ENCODE peak calls at places on chromosomes 5 and 9, in five cellular contexts. Q is H1, D is K562, H is HepG2, J is GM12878. K is an unnamed sample.

GRCh38 chr5:89313044-89313443 is 430.1 kb upstream of the MEF2C start:
- DNase-seq in H (no peak), J (no peak), Q (no peak), D (no peak), K (peak)

GRCh38 chr9:23563497-23563896 is 262.5 kb downstream of the ELAVL2 start:
- DNase-seq in D (no peak), Q (no peak), J (no peak), H (no peak), K (no peak)

GRCh38 chr5:148748702-148749101 is 77.7 kb upstream of the ADRB2 start:
- DNase-seq in D (no peak), H (no peak), J (no peak), Q (no peak), K (no peak)

GRCh38 chr5:177370488-177371119 is 12.9 kb downstream of the RGS14 start:
- DNase-seq in J (no peak), H (peak), Q (peak), D (peak), K (peak)

GRCh38 chr5:150783422-150783928 is 4.9 kb downstream of the SMIM3 start:
- DNase-seq in D (no peak), Q (no peak), H (no peak), J (peak), K (peak)

GRCh38 chr5:1481999-1482381 is 36.8 kb upstream of the SLC6A3 start:
- DNase-seq in D (no peak), J (no peak), H (no peak), Q (no peak), K (no peak)

GRCh38 chr5:139795074-139796001 is at the start of gene PSD2:
- DNase-seq in H (no peak), Q (peak), J (no peak), D (peak), K (no peak)

GRCh38 chr5:88979244-88979643 is 96.3 kb upstream of the MEF2C start:
- DNase-seq in Q (no peak), H (no peak), D (no peak), J (peak), K (no peak)

GRCh38 chr9:116558035-116558434 is 129.1 kb upstream of the TRIM32 start:
- DNase-seq in Q (no peak), D (peak), H (no peak), J (no peak), K (no peak)

GRCh38 chr9:35566417-35566816 is 38.6 kb upstream of the TESK1 start:
- DNase-seq in D (peak), Q (no peak), J (no peak), H (no peak), K (no peak)

GRCh38 chr9:107633375-107633774 is 143.8 kb upstream of the KLF4 start:
- DNase-seq in D (no peak), H (no peak), J (no peak), Q (no peak), K (no peak)

GRCh38 chr9:123246534-123246933 is 21.9 kb downstream of the STRBP start:
- DNase-seq in J (no peak), H (no peak), D (no peak), Q (no peak), K (no peak)

GRCh38 chr5:107230367-107230766 is 440.4 kb downstream of the EFNA5 start:
- DNase-seq in Q (no peak), D (no peak), H (no peak), J (no peak), K (no peak)

GRCh38 chr9:123349691-123350480 is 6.1 kb upstream of the CRB2 start:
- DNase-seq in Q (peak), H (peak), J (no peak), D (peak), K (peak)

GRCh38 chr5:68270576-68270975 is 55.0 kb downstream of the PIK3R1 start:
- DNase-seq in Q (no peak), H (no peak), J (no peak), D (no peak), K (no peak)

GRCh38 chr9:34492051-34492450 is 30.7 kb downstream of the ENHO start:
- DNase-seq in Q (no peak), H (no peak), D (no peak), J (no peak), K (no peak)

GRCh38 chr9:120761011-120761410 is 32.2 kb downstream of the FBXW2 start:
- DNase-seq in H (no peak), D (no peak), J (no peak), Q (no peak), K (no peak)

GRCh38 chr5:102700916-102701315 is 54.2 kb upstream of the PAM start:
- DNase-seq in H (no peak), Q (no peak), D (no peak), J (no peak), K (no peak)

GRCh38 chr9:21443849-21444625 is 3.8 kb downstream of the IFNA1 start:
- DNase-seq in H (no peak), J (peak), D (no peak), Q (no peak), K (no peak)

GRCh38 chr9:113578279-113578865 is 114.8 kb downstream of the RGS3 start:
- DNase-seq in H (no peak), J (no peak), D (no peak), Q (no peak), K (no peak)

GRCh38 chr9:114484854-114485443 is 20.3 kb downstream of the WHRN start:
- DNase-seq in H (no peak), D (peak), J (peak), Q (no peak), K (peak)

GRCh38 chr9:13278368-13279246 is 885 bp downstream of the MPDZ start:
- DNase-seq in D (peak), J (no peak), Q (peak), H (peak), K (no peak)

GRCh38 chr5:131265318-131265803 is 1.5 kb downstream of the CDC42SE2 start:
- DNase-seq in D (peak), Q (no peak), J (no peak), H (peak), K (peak)

GRCh38 chr5:143679777-143680176 is 132.2 kb upstream of the HMHB1 start:
- DNase-seq in H (peak), Q (no peak), D (no peak), J (no peak), K (no peak)

GRCh38 chr5:138966236-138966985 is 91.3 kb upstream of the LRRTM2 start:
- DNase-seq in Q (no peak), D (no peak), H (no peak), J (no peak), K (no peak)

GRCh38 chr9:110440161-110440560 is 102.5 kb upstream of the TXNDC8 start:
- DNase-seq in D (no peak), J (no peak), Q (no peak), H (no peak), K (no peak)

GRCh38 chr9:130359819-130360218 is 84.9 kb upstream of the ASS1 start:
- DNase-seq in D (peak), Q (no peak), J (no peak), H (no peak), K (no peak)

GRCh38 chr9:37913480-37914153 is 9.7 kb upstream of the SLC25A51 start:
- DNase-seq in D (peak), H (peak), J (peak), Q (peak), K (peak)

GRCh38 chr9:93952784-93953491 is 2.2 kb downstream of the BARX1 start:
- DNase-seq in Q (peak), D (no peak), J (no peak), H (no peak), K (no peak)

GRCh38 chr9:7363777-7364477 is 435.7 kb downstream of the DMAC1 start:
- DNase-seq in D (no peak), Q (no peak), H (no peak), J (no peak), K (no peak)
- TF ChIP-seq SIN3A in D (no peak), Q (no peak), H (no peak), J (no peak), K (no peak)

GRCh38 chr5:165887147-165887546 is 2381.7 kb downstream of the MAT2B start:
- DNase-seq in D (no peak), Q (no peak), J (no peak), H (no peak), K (no peak)

GRCh38 chr5:165881259-165881658 is 2375.8 kb downstream of the MAT2B start:
- DNase-seq in Q (no peak), H (no peak), D (no peak), J (no peak), K (no peak)

GRCh38 chr5:165876538-165876937 is 2371.1 kb downstream of the MAT2B start:
- DNase-seq in J (no peak), Q (no peak), D (no peak), H (no peak), K (no peak)

GRCh38 chr5:165877475-165877874 is 2372.1 kb downstream of the MAT2B start:
- DNase-seq in J (no peak), H (no peak), D (no peak), Q (no peak), K (no peak)

GRCh38 chr5:165882099-165882498 is 2376.7 kb downstream of the MAT2B start:
- DNase-seq in Q (no peak), H (no peak), J (no peak), D (no peak), K (no peak)
- TF ChIP-seq ZNF274 in Q (no peak), H (no peak), J (no peak), D (no peak), K (no peak)

GRCh38 chr9:81078555-81078954 is 610.8 kb downstream of the TLE1 start:
- DNase-seq in J (no peak), D (no peak), Q (no peak), H (no peak), K (no peak)
- TF ChIP-seq EZH2 in J (no peak), D (no peak), Q (no peak), H (no peak), K (no peak)

GRCh38 chr5:98994636-98995035 is 65.8 kb upstream of the CHD1 start:
- DNase-seq in Q (no peak), D (no peak), J (no peak), H (no peak), K (no peak)

GRCh38 chr5:99000221-99000620 is 71.4 kb upstream of the CHD1 start:
- DNase-seq in H (no peak), D (no peak), Q (no peak), J (no peak), K (no peak)

GRCh38 chr5:98993512-98993911 is 64.7 kb upstream of the CHD1 start:
- DNase-seq in J (no peak), H (no peak), Q (no peak), D (peak), K (no peak)

GRCh38 chr5:98999631-99000030 is 70.8 kb upstream of the CHD1 start:
- DNase-seq in H (no peak), J (no peak), D (no peak), Q (no peak), K (no peak)

GRCh38 chr5:98997000-98997399 is 68.2 kb upstream of the CHD1 start:
- DNase-seq in D (no peak), Q (no peak), H (peak), J (no peak), K (no peak)
- TF ChIP-seq SIN3A in D (no peak), Q (no peak), H (no peak), J (no peak), K (no peak)

DNA sequence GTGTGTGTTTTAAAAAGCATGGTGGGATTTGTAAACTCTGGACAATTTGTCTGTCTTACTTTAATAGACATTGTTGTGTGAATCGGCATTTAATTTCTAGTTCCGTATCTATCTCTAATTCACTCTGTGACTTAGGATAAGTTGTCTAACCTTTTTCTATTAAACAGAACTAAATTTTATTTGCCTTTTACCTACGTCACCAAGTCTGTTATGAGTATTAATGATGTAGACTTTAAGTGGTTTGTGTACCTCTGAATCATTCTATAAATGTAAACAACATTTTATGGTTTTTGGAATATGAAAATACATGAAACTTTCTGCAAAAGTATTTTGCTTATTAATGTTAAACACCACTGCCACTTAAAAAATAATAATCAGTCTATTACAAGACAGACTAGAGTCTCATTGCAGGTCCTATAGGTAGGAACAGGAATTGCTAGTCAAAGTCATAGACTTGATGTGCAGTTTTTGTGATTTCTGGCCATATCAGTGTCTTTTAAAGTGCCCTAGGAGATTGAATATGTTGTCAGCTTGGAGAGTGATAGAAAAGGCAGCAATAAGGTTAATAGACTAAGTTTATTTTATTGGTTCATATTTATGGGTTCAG is 5.6 kb downstream of the RBM27 start:
- DNase-seq in J (no peak), H (no peak), Q (no peak), D (no peak), K (no peak)
- TF ChIP-seq ZNF274 in J (no peak), H (no peak), Q (no peak), D (no peak), K (no peak)

DNA sequence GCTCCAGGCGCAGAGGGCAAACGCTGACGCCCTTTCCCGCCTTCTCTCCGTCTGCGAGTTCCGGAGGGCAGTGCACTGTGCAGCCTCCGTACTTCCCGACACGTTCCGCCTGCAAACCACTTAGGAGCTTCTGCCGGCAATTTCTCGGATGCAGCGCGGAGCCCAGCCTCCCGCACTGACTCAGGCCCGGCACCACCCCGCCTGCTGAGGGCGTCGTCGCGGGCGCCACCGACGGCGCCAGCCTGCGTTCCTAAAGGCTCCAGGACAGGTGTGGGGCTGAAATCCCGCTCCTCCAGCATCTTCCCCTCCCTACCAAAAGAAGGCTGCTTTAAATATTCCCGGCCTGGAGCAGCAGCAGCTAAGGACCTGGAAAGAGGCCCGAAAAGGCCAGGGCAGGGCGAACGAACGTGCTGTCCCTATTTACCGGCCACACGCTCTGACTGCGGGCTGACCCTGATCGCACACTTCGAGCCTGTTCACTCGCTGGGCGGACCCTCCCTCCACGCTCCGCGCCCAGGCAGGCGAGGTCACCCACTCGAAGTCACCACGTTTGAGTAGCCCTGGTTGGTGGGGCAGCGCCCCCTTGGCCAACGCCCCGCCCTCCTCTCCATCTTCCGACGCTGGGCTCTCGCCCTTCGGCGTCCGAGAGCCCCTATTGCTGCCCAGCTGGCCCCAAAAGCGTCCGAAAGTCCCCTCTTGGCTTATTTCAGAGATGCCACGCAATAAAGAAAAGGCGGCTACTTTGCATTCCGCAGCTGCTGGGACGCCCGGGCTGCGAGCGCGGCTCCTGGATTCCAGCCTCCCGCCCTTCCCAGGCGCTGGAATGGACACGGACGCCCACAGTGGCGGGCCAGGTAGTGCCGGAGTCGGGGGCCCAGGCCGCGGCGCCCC is 9.6 kb upstream of the TRIM36 start:
- DNase-seq in H (no peak), Q (peak), J (no peak), D (no peak), K (no peak)
- TF ChIP-seq EZH2 in H (no peak), Q (peak), J (no peak), D (no peak), K (no peak)

GRCh38 chr5:124981901-124982300 is 235.5 kb upstream of the ZNF608 start:
- DNase-seq in Q (no peak), H (peak), D (no peak), J (no peak), K (no peak)

GRCh38 chr5:124986170-124986569 is 239.7 kb upstream of the ZNF608 start:
- DNase-seq in Q (no peak), D (no peak), H (no peak), J (no peak), K (no peak)

GRCh38 chr5:124976086-124976485 is 229.6 kb upstream of the ZNF608 start:
- DNase-seq in D (no peak), H (no peak), Q (no peak), J (no peak), K (no peak)

GRCh38 chr5:124979174-124979573 is 232.7 kb upstream of the ZNF608 start:
- DNase-seq in J (no peak), H (no peak), Q (no peak), D (no peak), K (no peak)

GRCh38 chr5:124980174-124980941 is 233.9 kb upstream of the ZNF608 start:
- DNase-seq in Q (peak), J (peak), D (no peak), H (no peak), K (no peak)
- TF ChIP-seq SIN3A in Q (no peak), J (no peak), D (no peak), H (no peak), K (no peak)

GRCh38 chr9:122122903-122123632 is 30.0 kb upstream of the TTLL11 start:
- DNase-seq in H (peak), J (no peak), D (peak), Q (peak), K (peak)
- TF ChIP-seq ZNF274 in H (no peak), J (no peak), D (no peak), Q (no peak), K (no peak)

K was measured in HCT116.